ENCODE peak calls at places on chromosomes 2 and 18, in four cellular contexts. T, W, P and H are unnamed samples.

GRCh38 chr2:217673555-217674088 is 329.2 kb downstream of the TNS1 start:
- DNase-seq in T (no peak), W (no peak), P (no peak), H (no peak)

GRCh38 chr18:40493316-40493715 is 1461.7 kb upstream of the PIK3C3 start:
- DNase-seq in T (no peak), W (no peak), P (no peak), H (no peak)

GRCh38 chr2:68937346-68938055 is 15.2 kb downstream of the GKN2 start:
- DNase-seq in T (no peak), W (no peak), P (no peak), H (no peak)

GRCh38 chr2:112459372-112459771 is 22.6 kb upstream of the TTL start:
- DNase-seq in T (no peak), W (no peak), P (no peak), H (no peak)

GRCh38 chr2:206211657-206212255 is 52.1 kb downstream of the EEF1B2 start:
- DNase-seq in T (no peak), W (no peak), P (no peak), H (no peak)

GRCh38 chr2:241302759-241303651 is 12.5 kb downstream of the HDLBP start:
- DNase-seq in T (no peak), W (no peak), P (peak; percentile 55), H (no peak)

GRCh38 chr2:234733795-234734600 is 217.8 kb upstream of the SH3BP4 start:
- DNase-seq in T (no peak), W (no peak), P (no peak), H (no peak)

GRCh38 chr18:44759925-44760342 is 79.2 kb downstream of the SETBP1 start:
- DNase-seq in T (no peak), W (no peak), P (no peak), H (no peak)

GRCh38 chr2:192245329-192245728 is 50.6 kb upstream of the TMEFF2 start:
- DNase-seq in T (no peak), W (no peak), P (no peak), H (no peak)

GRCh38 chr2:68432696-68433658 is 34.1 kb downstream of the FBXO48 start:
- DNase-seq in T (no peak), W (peak; percentile 76), P (peak; percentile 75), H (no peak)

GRCh38 chr18:24111936-24112335 is 26.9 kb upstream of the CABYR start:
- DNase-seq in T (no peak), W (no peak), P (no peak), H (no peak)

GRCh38 chr2:68740184-68740914 is 5.7 kb downstream of the ARHGAP25 start:
- DNase-seq in T (no peak), W (no peak), P (no peak), H (no peak)

GRCh38 chr2:174245065-174245464 is 3.3 kb downstream of the OLA1 start:
- DNase-seq in T (no peak), W (no peak), P (no peak), H (no peak)

GRCh38 chr2:15449542-15450236 is 111.4 kb downstream of the NBAS start:
- DNase-seq in T (no peak), W (no peak), P (no peak), H (no peak)

GRCh38 chr2:39625927-39626270 is 39.8 kb upstream of the TMEM178A start:
- DNase-seq in T (no peak), W (no peak), P (no peak), H (no peak)

GRCh38 chr2:71474116-71474743 is 20.9 kb downstream of the DYSF start:
- DNase-seq in T (no peak), W (peak; percentile 42), P (no peak), H (no peak)

GRCh38 chr2:42752299-42752698 is 11.6 kb downstream of the OXER1 start:
- DNase-seq in T (no peak), W (no peak), P (no peak), H (no peak)

GRCh38 chr2:96665083-96665569 is 22.6 kb downstream of the FER1L5 start:
- DNase-seq in T (no peak), W (no peak), P (no peak), H (no peak)

GRCh38 chr2:18346364-18346763 is 214.1 kb downstream of the RDH14 start:
- DNase-seq in T (no peak), W (no peak), P (peak; percentile 31), H (no peak)

GRCh38 chr2:42978175-42978886 is 185.9 kb upstream of the HAAO start:
- DNase-seq in T (no peak), W (peak; percentile 58), P (no peak), H (peak; percentile 55)

GRCh38 chr18:2978626-2979025 is 34.3 kb downstream of the LPIN2 start:
- DNase-seq in T (no peak), W (no peak), P (no peak), H (no peak)

GRCh38 chr2:5981241-5982055 is 289.3 kb downstream of the SOX11 start:
- DNase-seq in T (no peak), W (no peak), P (no peak), H (no peak)

GRCh38 chr2:220192994-220193753 is 565.7 kb downstream of the SLC4A3 start:
- DNase-seq in T (no peak), W (no peak), P (no peak), H (no peak)

GRCh38 chr2:27050281-27050995 is 1.0 kb upstream of the AGBL5 start:
- DNase-seq in T (peak; percentile 95), W (peak; percentile 93), P (peak; percentile 93), H (peak; percentile 95)

GRCh38 chr2:105143467-105144127 is 97.9 kb upstream of the GPR45 start:
- DNase-seq in T (no peak), W (peak; percentile 79), P (no peak), H (no peak)

GRCh38 chr2:40287201-40287600 is 164.7 kb downstream of the SLC8A1 start:
- DNase-seq in T (no peak), W (no peak), P (no peak), H (no peak)

GRCh38 chr18:72675394-72675793 is 131.3 kb upstream of the CBLN2 start:
- DNase-seq in T (no peak), W (no peak), P (no peak), H (no peak)

GRCh38 chr2:41199320-41199719 is 747.4 kb upstream of the SLC8A1 start:
- DNase-seq in T (no peak), W (no peak), P (no peak), H (no peak)

GRCh38 chr18:77360315-77361186 is 110.9 kb downstream of the GALR1 start:
- DNase-seq in T (no peak), W (no peak), P (no peak), H (no peak)

GRCh38 chr18:22542400-22542835 is 124.7 kb upstream of the CTAGE1 start:
- DNase-seq in T (no peak), W (peak; percentile 78), P (no peak), H (no peak)

GRCh38 chr18:62445386-62445917 is 77.4 kb upstream of the ZCCHC2 start:
- DNase-seq in T (no peak), W (no peak), P (no peak), H (no peak)

GRCh38 chr18:3898866-3899613 is 449.1 kb downstream of the TGIF1 start:
- DNase-seq in T (no peak), W (no peak), P (no peak), H (no peak)

GRCh38 chr2:207054521-207054920 is 111.2 kb downstream of the KLF7 start:
- DNase-seq in T (no peak), W (no peak), P (no peak), H (no peak)

GRCh38 chr2:131419447-131419846 is 55.5 kb upstream of the RAB6D start:
- DNase-seq in T (no peak), W (no peak), P (no peak), H (no peak)

GRCh38 chr2:150555957-150556356 is 68.5 kb upstream of the RND3 start:
- DNase-seq in T (no peak), W (no peak), P (no peak), H (no peak)

GRCh38 chr18:77096031-77096371 is 36.6 kb downstream of the MBP start:
- DNase-seq in T (no peak), W (no peak), P (no peak), H (no peak)

GRCh38 chr2:213261715-213262114 is 22.5 kb upstream of the SPAG16 start:
- DNase-seq in T (no peak), W (no peak), P (no peak), H (no peak)
- TF ChIP-seq POLR2A in T (no peak), W (no peak), P (no peak), H (no peak)

GRCh38 chr2:181164699-181165098 is 184.3 kb downstream of the UBE2E3 start:
- DNase-seq in T (no peak), W (no peak), P (no peak), H (no peak)
- TF ChIP-seq POLR2AphosphoS5 in T (no peak), W (no peak), P (no peak), H (no peak)

GRCh38 chr2:120729410-120730052 is 6.1 kb upstream of the GLI2 start:
- DNase-seq in T (no peak), W (peak; percentile 6), P (no peak), H (no peak)

GRCh38 chr2:120733238-120733942 is 2.3 kb upstream of the GLI2 start:
- DNase-seq in T (no peak), W (peak; percentile 33), P (peak; percentile 13), H (no peak)

GRCh38 chr2:120731175-120731574 is 4.5 kb upstream of the GLI2 start:
- DNase-seq in T (no peak), W (peak; percentile 33), P (no peak), H (no peak)

GRCh38 chr2:120732506-120733237 is 3.0 kb upstream of the GLI2 start:
- DNase-seq in T (no peak), W (peak; percentile 64), P (no peak), H (no peak)

DNA sequence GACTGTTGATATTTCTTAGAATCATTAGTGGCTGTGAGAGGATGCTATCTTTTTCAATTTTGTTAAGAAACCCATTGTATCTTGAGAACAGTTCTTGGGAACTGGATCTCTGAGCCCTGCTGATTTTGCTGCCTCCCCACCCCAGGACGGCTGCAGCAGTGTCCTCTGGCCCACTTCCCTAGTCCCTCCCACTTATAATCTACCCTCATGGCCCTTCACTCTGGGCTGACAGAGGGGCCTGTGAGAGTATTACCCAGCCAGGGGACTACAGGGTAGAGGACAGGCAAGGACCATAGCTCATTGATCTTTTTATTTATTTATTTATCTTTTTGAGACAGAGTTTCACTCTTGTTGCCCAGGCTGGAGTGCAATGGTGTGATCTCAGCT is 5.6 kb upstream of the GLI2 start:
- DNase-seq in T (no peak), W (peak; percentile 21), P (no peak), H (no peak)
- H3K4me3 ChIP-seq in T (no peak overlapping the region), W (no peak overlapping the region), P (no peak overlapping the region), H (no peak overlapping the region)

DNA sequence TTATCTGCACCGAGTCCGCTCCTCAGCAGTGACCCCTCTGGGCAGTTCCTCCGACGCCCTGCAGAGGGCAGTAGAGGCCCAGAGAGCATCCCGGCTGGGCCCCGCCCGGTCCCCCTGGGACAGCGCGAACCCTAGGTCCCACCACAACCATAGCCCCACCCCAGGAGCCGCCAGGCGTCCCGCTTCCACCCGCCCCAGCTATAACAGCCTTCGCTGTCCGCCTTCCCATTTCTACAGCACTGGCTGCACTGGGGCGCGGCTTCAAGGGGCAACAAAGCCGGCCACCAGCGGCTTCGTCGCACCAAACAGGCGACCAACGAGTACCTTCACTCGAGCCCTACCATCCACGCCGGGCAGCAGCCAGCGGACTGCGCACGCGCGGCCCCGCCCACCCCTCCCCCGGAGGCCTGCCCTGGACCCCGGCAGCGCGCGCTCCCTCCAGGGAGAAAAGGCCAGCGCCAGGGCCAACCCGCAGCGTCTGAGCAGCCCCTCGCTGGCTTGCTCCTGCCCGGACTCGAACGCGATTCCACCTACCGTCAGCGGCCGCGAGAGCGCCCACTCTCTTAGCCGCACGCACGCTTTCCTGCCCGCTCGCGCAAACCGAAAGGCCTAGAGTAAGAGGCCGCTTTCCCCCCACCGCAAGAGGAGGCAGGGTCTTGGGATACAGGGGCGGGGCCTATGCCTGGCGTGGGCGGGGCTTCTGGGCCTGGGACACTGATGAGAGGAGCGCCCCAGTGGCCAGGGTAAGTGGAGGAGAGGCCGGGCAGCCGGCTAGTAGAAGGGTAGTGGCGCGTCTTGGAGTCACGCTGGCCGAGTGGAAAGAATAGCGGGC is at the start of gene NHEJ1:
- DNase-seq in T (peak; percentile 99), W (peak; percentile 98), P (peak; percentile 99), H (peak; percentile 99)
- TF ChIP-seq POLR2A in T (peak; percentile 63), W (no peak), P (no peak), H (no peak)